ENCODE peak calls at places on chromosome 9, in seven cellular contexts. One of them, this sample, is unnamed.
A peak's percentile ranks its signal among the peaks of the same experiment; 100 is the strongest.

GRCh38 chr9:114722937-114723620 is 41.1 kb upstream of the TEX48 start:
- DNase-seq in brain microvascular endothelial cell: no peak
- DNase-seq in stimulated activated CD8-positive, alpha-beta memory T cell treated with anti-CD3 and anti-CD28 coated beads, Interleukin-4, amount 100 ng/mL, for 1 hour: no peak
- DNase-seq in ureter: no peak
- DNase-seq in foreskin fibroblast: peak; percentile 24
- DNase-seq in GM12878: no peak
- DNase-seq in activated naive CD8-positive, alpha-beta T cell treated with anti-CD3 and anti-CD28 coated beads for 36 hours: no peak
- DNase-seq in this sample: no peak

GRCh38 chr9:63859475-63860215 is 1425.4 kb downstream of the FOXD4L5 start:
- DNase-seq in brain microvascular endothelial cell: no peak
- DNase-seq in stimulated activated CD8-positive, alpha-beta memory T cell treated with anti-CD3 and anti-CD28 coated beads, Interleukin-4, amount 100 ng/mL, for 1 hour: no peak
- DNase-seq in ureter: no peak
- DNase-seq in foreskin fibroblast: peak; percentile 55
- DNase-seq in GM12878: no peak
- DNase-seq in activated naive CD8-positive, alpha-beta T cell treated with anti-CD3 and anti-CD28 coated beads for 36 hours: peak; percentile 16
- DNase-seq in this sample: peak; percentile 28

GRCh38 chr9:113535756-113536155 is 72.2 kb downstream of the RGS3 start:
- DNase-seq in brain microvascular endothelial cell: no peak
- DNase-seq in stimulated activated CD8-positive, alpha-beta memory T cell treated with anti-CD3 and anti-CD28 coated beads, Interleukin-4, amount 100 ng/mL, for 1 hour: no peak
- DNase-seq in ureter: no peak
- DNase-seq in foreskin fibroblast: no peak
- DNase-seq in GM12878: no peak
- DNase-seq in activated naive CD8-positive, alpha-beta T cell treated with anti-CD3 and anti-CD28 coated beads for 36 hours: no peak
- DNase-seq in this sample: no peak

GRCh38 chr9:97527626-97528528 is 26.4 kb downstream of the TMOD1 start:
- DNase-seq in brain microvascular endothelial cell: no peak
- DNase-seq in stimulated activated CD8-positive, alpha-beta memory T cell treated with anti-CD3 and anti-CD28 coated beads, Interleukin-4, amount 100 ng/mL, for 1 hour: no peak
- DNase-seq in ureter: no peak
- DNase-seq in foreskin fibroblast: no peak
- DNase-seq in GM12878: peak; percentile 60
- DNase-seq in activated naive CD8-positive, alpha-beta T cell treated with anti-CD3 and anti-CD28 coated beads for 36 hours: no peak
- DNase-seq in this sample: no peak

GRCh38 chr9:129225815-129226214 is 47.8 kb upstream of the IER5L start:
- DNase-seq in brain microvascular endothelial cell: peak; percentile 79
- DNase-seq in stimulated activated CD8-positive, alpha-beta memory T cell treated with anti-CD3 and anti-CD28 coated beads, Interleukin-4, amount 100 ng/mL, for 1 hour: no peak
- DNase-seq in ureter: no peak
- DNase-seq in foreskin fibroblast: peak; percentile 49
- DNase-seq in GM12878: no peak
- DNase-seq in activated naive CD8-positive, alpha-beta T cell treated with anti-CD3 and anti-CD28 coated beads for 36 hours: peak; percentile 58
- DNase-seq in this sample: no peak

GRCh38 chr9:16519001-16519400 is 351.5 kb downstream of the BNC2 start:
- DNase-seq in brain microvascular endothelial cell: no peak
- DNase-seq in stimulated activated CD8-positive, alpha-beta memory T cell treated with anti-CD3 and anti-CD28 coated beads, Interleukin-4, amount 100 ng/mL, for 1 hour: no peak
- DNase-seq in ureter: no peak
- DNase-seq in foreskin fibroblast: no peak
- DNase-seq in GM12878: no peak
- DNase-seq in activated naive CD8-positive, alpha-beta T cell treated with anti-CD3 and anti-CD28 coated beads for 36 hours: no peak
- DNase-seq in this sample: no peak

GRCh38 chr9:37292896-37293295 is 129.6 kb upstream of the GRHPR start:
- DNase-seq in brain microvascular endothelial cell: no peak
- DNase-seq in stimulated activated CD8-positive, alpha-beta memory T cell treated with anti-CD3 and anti-CD28 coated beads, Interleukin-4, amount 100 ng/mL, for 1 hour: no peak
- DNase-seq in ureter: no peak
- DNase-seq in foreskin fibroblast: no peak
- DNase-seq in GM12878: no peak
- DNase-seq in activated naive CD8-positive, alpha-beta T cell treated with anti-CD3 and anti-CD28 coated beads for 36 hours: no peak
- DNase-seq in this sample: no peak

GRCh38 chr9:16309350-16310271 is 560.9 kb downstream of the BNC2 start:
- DNase-seq in brain microvascular endothelial cell: no peak
- DNase-seq in stimulated activated CD8-positive, alpha-beta memory T cell treated with anti-CD3 and anti-CD28 coated beads, Interleukin-4, amount 100 ng/mL, for 1 hour: no peak
- DNase-seq in ureter: peak; percentile 55
- DNase-seq in foreskin fibroblast: peak; percentile 70
- DNase-seq in GM12878: no peak
- DNase-seq in activated naive CD8-positive, alpha-beta T cell treated with anti-CD3 and anti-CD28 coated beads for 36 hours: no peak
- DNase-seq in this sample: no peak

GRCh38 chr9:93594041-93594756 is 17.8 kb downstream of the PHF2 start:
- DNase-seq in brain microvascular endothelial cell: no peak
- DNase-seq in stimulated activated CD8-positive, alpha-beta memory T cell treated with anti-CD3 and anti-CD28 coated beads, Interleukin-4, amount 100 ng/mL, for 1 hour: no peak
- DNase-seq in ureter: no peak
- DNase-seq in foreskin fibroblast: no peak
- DNase-seq in GM12878: no peak
- DNase-seq in activated naive CD8-positive, alpha-beta T cell treated with anti-CD3 and anti-CD28 coated beads for 36 hours: no peak
- DNase-seq in this sample: no peak

GRCh38 chr9:91558879-91559278 is 135.2 kb upstream of the NFIL3 start:
- DNase-seq in brain microvascular endothelial cell: no peak
- DNase-seq in stimulated activated CD8-positive, alpha-beta memory T cell treated with anti-CD3 and anti-CD28 coated beads, Interleukin-4, amount 100 ng/mL, for 1 hour: no peak
- DNase-seq in ureter: no peak
- DNase-seq in foreskin fibroblast: peak; percentile 15
- DNase-seq in GM12878: no peak
- DNase-seq in activated naive CD8-positive, alpha-beta T cell treated with anti-CD3 and anti-CD28 coated beads for 36 hours: no peak
- DNase-seq in this sample: no peak

GRCh38 chr9:133960568-133961129 is 31.5 kb downstream of the VAV2 start:
- DNase-seq in brain microvascular endothelial cell: no peak
- DNase-seq in stimulated activated CD8-positive, alpha-beta memory T cell treated with anti-CD3 and anti-CD28 coated beads, Interleukin-4, amount 100 ng/mL, for 1 hour: no peak
- DNase-seq in ureter: no peak
- DNase-seq in foreskin fibroblast: no peak
- DNase-seq in GM12878: no peak
- DNase-seq in activated naive CD8-positive, alpha-beta T cell treated with anti-CD3 and anti-CD28 coated beads for 36 hours: no peak
- DNase-seq in this sample: no peak

GRCh38 chr9:137670391-137671195 is 51.8 kb downstream of the EHMT1 start:
- DNase-seq in brain microvascular endothelial cell: no peak
- DNase-seq in stimulated activated CD8-positive, alpha-beta memory T cell treated with anti-CD3 and anti-CD28 coated beads, Interleukin-4, amount 100 ng/mL, for 1 hour: no peak
- DNase-seq in ureter: no peak
- DNase-seq in foreskin fibroblast: peak; percentile 26
- DNase-seq in GM12878: no peak
- DNase-seq in activated naive CD8-positive, alpha-beta T cell treated with anti-CD3 and anti-CD28 coated beads for 36 hours: no peak
- DNase-seq in this sample: peak; percentile 63

GRCh38 chr9:117335797-117336435 is 78.9 kb downstream of the ASTN2 start:
- DNase-seq in brain microvascular endothelial cell: no peak
- DNase-seq in stimulated activated CD8-positive, alpha-beta memory T cell treated with anti-CD3 and anti-CD28 coated beads, Interleukin-4, amount 100 ng/mL, for 1 hour: no peak
- DNase-seq in ureter: no peak
- DNase-seq in foreskin fibroblast: no peak
- DNase-seq in GM12878: no peak
- DNase-seq in activated naive CD8-positive, alpha-beta T cell treated with anti-CD3 and anti-CD28 coated beads for 36 hours: no peak
- DNase-seq in this sample: no peak

GRCh38 chr9:445033-445432 is 230.4 kb downstream of the DOCK8 start:
- DNase-seq in brain microvascular endothelial cell: peak; percentile 9
- DNase-seq in stimulated activated CD8-positive, alpha-beta memory T cell treated with anti-CD3 and anti-CD28 coated beads, Interleukin-4, amount 100 ng/mL, for 1 hour: no peak
- DNase-seq in ureter: no peak
- DNase-seq in foreskin fibroblast: peak; percentile 4
- DNase-seq in GM12878: no peak
- DNase-seq in activated naive CD8-positive, alpha-beta T cell treated with anti-CD3 and anti-CD28 coated beads for 36 hours: no peak
- DNase-seq in this sample: no peak

GRCh38 chr9:24961787-24962186 is 416.1 kb upstream of the IZUMO3 start:
- DNase-seq in brain microvascular endothelial cell: no peak
- DNase-seq in stimulated activated CD8-positive, alpha-beta memory T cell treated with anti-CD3 and anti-CD28 coated beads, Interleukin-4, amount 100 ng/mL, for 1 hour: no peak
- DNase-seq in ureter: no peak
- DNase-seq in foreskin fibroblast: no peak
- DNase-seq in GM12878: no peak
- DNase-seq in activated naive CD8-positive, alpha-beta T cell treated with anti-CD3 and anti-CD28 coated beads for 36 hours: no peak
- DNase-seq in this sample: no peak

GRCh38 chr9:23643656-23644258 is 182.3 kb downstream of the ELAVL2 start:
- DNase-seq in brain microvascular endothelial cell: no peak
- DNase-seq in stimulated activated CD8-positive, alpha-beta memory T cell treated with anti-CD3 and anti-CD28 coated beads, Interleukin-4, amount 100 ng/mL, for 1 hour: no peak
- DNase-seq in ureter: no peak
- DNase-seq in foreskin fibroblast: no peak
- DNase-seq in GM12878: no peak
- DNase-seq in activated naive CD8-positive, alpha-beta T cell treated with anti-CD3 and anti-CD28 coated beads for 36 hours: no peak
- DNase-seq in this sample: no peak

GRCh38 chr9:110977259-110977709 is 61.0 kb downstream of the LPAR1 start:
- DNase-seq in brain microvascular endothelial cell: peak; percentile 36
- DNase-seq in stimulated activated CD8-positive, alpha-beta memory T cell treated with anti-CD3 and anti-CD28 coated beads, Interleukin-4, amount 100 ng/mL, for 1 hour: no peak
- DNase-seq in ureter: no peak
- DNase-seq in foreskin fibroblast: peak; percentile 88
- DNase-seq in GM12878: no peak
- DNase-seq in activated naive CD8-positive, alpha-beta T cell treated with anti-CD3 and anti-CD28 coated beads for 36 hours: no peak
- DNase-seq in this sample: no peak

GRCh38 chr9:91495450-91495849 is 71.8 kb upstream of the NFIL3 start:
- DNase-seq in brain microvascular endothelial cell: peak; percentile 94
- DNase-seq in stimulated activated CD8-positive, alpha-beta memory T cell treated with anti-CD3 and anti-CD28 coated beads, Interleukin-4, amount 100 ng/mL, for 1 hour: no peak
- DNase-seq in ureter: no peak
- DNase-seq in foreskin fibroblast: peak; percentile 77
- DNase-seq in GM12878: no peak
- DNase-seq in activated naive CD8-positive, alpha-beta T cell treated with anti-CD3 and anti-CD28 coated beads for 36 hours: no peak
- DNase-seq in this sample: no peak

GRCh38 chr9:120383611-120383998 is 196.4 kb downstream of the CDK5RAP2 start:
- DNase-seq in brain microvascular endothelial cell: no peak
- DNase-seq in stimulated activated CD8-positive, alpha-beta memory T cell treated with anti-CD3 and anti-CD28 coated beads, Interleukin-4, amount 100 ng/mL, for 1 hour: no peak
- DNase-seq in ureter: no peak
- DNase-seq in foreskin fibroblast: no peak
- DNase-seq in GM12878: no peak
- DNase-seq in activated naive CD8-positive, alpha-beta T cell treated with anti-CD3 and anti-CD28 coated beads for 36 hours: no peak
- DNase-seq in this sample: no peak

GRCh38 chr9:136133191-136133958 is 14.7 kb upstream of the TMEM250 start:
- DNase-seq in brain microvascular endothelial cell: no peak
- DNase-seq in stimulated activated CD8-positive, alpha-beta memory T cell treated with anti-CD3 and anti-CD28 coated beads, Interleukin-4, amount 100 ng/mL, for 1 hour: no peak
- DNase-seq in ureter: no peak
- DNase-seq in foreskin fibroblast: peak; percentile 59
- DNase-seq in GM12878: no peak
- DNase-seq in activated naive CD8-positive, alpha-beta T cell treated with anti-CD3 and anti-CD28 coated beads for 36 hours: peak; percentile 42
- DNase-seq in this sample: no peak

GRCh38 chr9:78565481-78565880 is 268.6 kb downstream of the PSAT1 start:
- DNase-seq in brain microvascular endothelial cell: no peak
- DNase-seq in stimulated activated CD8-positive, alpha-beta memory T cell treated with anti-CD3 and anti-CD28 coated beads, Interleukin-4, amount 100 ng/mL, for 1 hour: no peak
- DNase-seq in ureter: no peak
- DNase-seq in foreskin fibroblast: peak; percentile 64
- DNase-seq in GM12878: no peak
- DNase-seq in activated naive CD8-positive, alpha-beta T cell treated with anti-CD3 and anti-CD28 coated beads for 36 hours: no peak
- DNase-seq in this sample: no peak

GRCh38 chr9:34519321-34520020 is 3.3 kb downstream of the ENHO start:
- DNase-seq in brain microvascular endothelial cell: no peak
- DNase-seq in stimulated activated CD8-positive, alpha-beta memory T cell treated with anti-CD3 and anti-CD28 coated beads, Interleukin-4, amount 100 ng/mL, for 1 hour: no peak
- DNase-seq in ureter: no peak
- DNase-seq in foreskin fibroblast: no peak
- DNase-seq in GM12878: no peak
- DNase-seq in activated naive CD8-positive, alpha-beta T cell treated with anti-CD3 and anti-CD28 coated beads for 36 hours: no peak
- DNase-seq in this sample: no peak

GRCh38 chr9:5958273-5958672 is 57.2 kb downstream of the RANBP6 start:
- DNase-seq in brain microvascular endothelial cell: no peak
- DNase-seq in stimulated activated CD8-positive, alpha-beta memory T cell treated with anti-CD3 and anti-CD28 coated beads, Interleukin-4, amount 100 ng/mL, for 1 hour: no peak
- DNase-seq in ureter: no peak
- DNase-seq in foreskin fibroblast: no peak
- DNase-seq in GM12878: peak; percentile 19
- DNase-seq in activated naive CD8-positive, alpha-beta T cell treated with anti-CD3 and anti-CD28 coated beads for 36 hours: no peak
- DNase-seq in this sample: no peak

GRCh38 chr9:74497750-74498615 is 848 bp downstream of the RORB start:
- DNase-seq in brain microvascular endothelial cell: no peak
- DNase-seq in stimulated activated CD8-positive, alpha-beta memory T cell treated with anti-CD3 and anti-CD28 coated beads, Interleukin-4, amount 100 ng/mL, for 1 hour: no peak
- DNase-seq in ureter: peak; percentile 42
- DNase-seq in foreskin fibroblast: peak; percentile 44
- DNase-seq in GM12878: no peak
- DNase-seq in activated naive CD8-positive, alpha-beta T cell treated with anti-CD3 and anti-CD28 coated beads for 36 hours: peak; percentile 10
- DNase-seq in this sample: no peak

GRCh38 chr9:14306672-14307646 is 7.0 kb downstream of the NFIB start:
- DNase-seq in brain microvascular endothelial cell: no peak
- DNase-seq in stimulated activated CD8-positive, alpha-beta memory T cell treated with anti-CD3 and anti-CD28 coated beads, Interleukin-4, amount 100 ng/mL, for 1 hour: no peak
- DNase-seq in ureter: no peak
- DNase-seq in foreskin fibroblast: no peak
- DNase-seq in GM12878: no peak
- DNase-seq in activated naive CD8-positive, alpha-beta T cell treated with anti-CD3 and anti-CD28 coated beads for 36 hours: no peak
- DNase-seq in this sample: no peak

GRCh38 chr9:82583524-82583923 is 479.4 kb downstream of the RASEF start:
- DNase-seq in brain microvascular endothelial cell: no peak
- DNase-seq in stimulated activated CD8-positive, alpha-beta memory T cell treated with anti-CD3 and anti-CD28 coated beads, Interleukin-4, amount 100 ng/mL, for 1 hour: no peak
- DNase-seq in ureter: no peak
- DNase-seq in foreskin fibroblast: no peak
- DNase-seq in GM12878: no peak
- DNase-seq in activated naive CD8-positive, alpha-beta T cell treated with anti-CD3 and anti-CD28 coated beads for 36 hours: no peak
- DNase-seq in this sample: no peak

GRCh38 chr9:77981332-77981731 is 50.3 kb downstream of the GNAQ start:
- DNase-seq in brain microvascular endothelial cell: peak; percentile 59
- DNase-seq in stimulated activated CD8-positive, alpha-beta memory T cell treated with anti-CD3 and anti-CD28 coated beads, Interleukin-4, amount 100 ng/mL, for 1 hour: no peak
- DNase-seq in ureter: peak; percentile 75
- DNase-seq in foreskin fibroblast: peak; percentile 64
- DNase-seq in GM12878: no peak
- DNase-seq in activated naive CD8-positive, alpha-beta T cell treated with anti-CD3 and anti-CD28 coated beads for 36 hours: no peak
- DNase-seq in this sample: peak; percentile 31

GRCh38 chr9:69364510-69365150 is 39.6 kb downstream of the ENTREP1 start:
- DNase-seq in brain microvascular endothelial cell: no peak
- DNase-seq in stimulated activated CD8-positive, alpha-beta memory T cell treated with anti-CD3 and anti-CD28 coated beads, Interleukin-4, amount 100 ng/mL, for 1 hour: no peak
- DNase-seq in ureter: no peak
- DNase-seq in foreskin fibroblast: no peak
- DNase-seq in GM12878: no peak
- DNase-seq in activated naive CD8-positive, alpha-beta T cell treated with anti-CD3 and anti-CD28 coated beads for 36 hours: no peak
- DNase-seq in this sample: no peak

GRCh38 chr9:91948423-91949292 is 1.4 kb downstream of the ROR2 start:
- DNase-seq in brain microvascular endothelial cell: peak; percentile 20
- DNase-seq in stimulated activated CD8-positive, alpha-beta memory T cell treated with anti-CD3 and anti-CD28 coated beads, Interleukin-4, amount 100 ng/mL, for 1 hour: no peak
- DNase-seq in ureter: peak; percentile 74
- DNase-seq in foreskin fibroblast: peak; percentile 67
- DNase-seq in GM12878: no peak
- DNase-seq in activated naive CD8-positive, alpha-beta T cell treated with anti-CD3 and anti-CD28 coated beads for 36 hours: peak; percentile 44
- DNase-seq in this sample: peak; percentile 81

GRCh38 chr9:125085703-125086477 is 57.4 kb downstream of the SCAI start:
- DNase-seq in brain microvascular endothelial cell: no peak
- DNase-seq in stimulated activated CD8-positive, alpha-beta memory T cell treated with anti-CD3 and anti-CD28 coated beads, Interleukin-4, amount 100 ng/mL, for 1 hour: no peak
- DNase-seq in ureter: no peak
- DNase-seq in foreskin fibroblast: no peak
- DNase-seq in GM12878: no peak
- DNase-seq in activated naive CD8-positive, alpha-beta T cell treated with anti-CD3 and anti-CD28 coated beads for 36 hours: no peak
- DNase-seq in this sample: no peak

GRCh38 chr9:128068656-128069221 is 707 bp downstream of the SLC25A25 start:
- DNase-seq in brain microvascular endothelial cell: no peak
- DNase-seq in stimulated activated CD8-positive, alpha-beta memory T cell treated with anti-CD3 and anti-CD28 coated beads, Interleukin-4, amount 100 ng/mL, for 1 hour: no peak
- DNase-seq in ureter: no peak
- DNase-seq in foreskin fibroblast: peak; percentile 52
- DNase-seq in GM12878: no peak
- DNase-seq in activated naive CD8-positive, alpha-beta T cell treated with anti-CD3 and anti-CD28 coated beads for 36 hours: no peak
- DNase-seq in this sample: no peak